ENCODE peak calls at places on chromosomes 12 and 14, in five cellular contexts. One of them, this sample, is unnamed.
A peak's percentile ranks its signal among the peaks of the same experiment; 100 is the strongest.

GRCh38 chr12:50102648-50103309 is 1.0 kb upstream of the GPD1 start:
- DNase-seq in astrocyte: no peak
- DNase-seq in fibroblast of lung: no peak
- DNase-seq in mesenchymal stem cell: no peak
- DNase-seq in right cardiac atrium: no peak
- DNase-seq in this sample: no peak

GRCh38 chr14:60658116-60658515 is 8.8 kb upstream of the SIX1 start:
- DNase-seq in astrocyte: no peak
- DNase-seq in fibroblast of lung: no peak
- DNase-seq in mesenchymal stem cell: no peak
- DNase-seq in right cardiac atrium: no peak
- DNase-seq in this sample: no peak

GRCh38 chr14:51733147-51733546 is 81.4 kb downstream of the FRMD6 start:
- DNase-seq in astrocyte: no peak
- DNase-seq in fibroblast of lung: no peak
- DNase-seq in mesenchymal stem cell: no peak
- DNase-seq in right cardiac atrium: no peak
- DNase-seq in this sample: no peak

GRCh38 chr12:117441751-117442150 is 80.3 kb upstream of the NOS1 start:
- DNase-seq in astrocyte: peak; percentile 43
- DNase-seq in fibroblast of lung: no peak
- DNase-seq in mesenchymal stem cell: no peak
- DNase-seq in right cardiac atrium: peak; percentile 73
- DNase-seq in this sample: no peak

GRCh38 chr12:120618954-120619615 is 21.3 kb upstream of the CABP1 start:
- DNase-seq in astrocyte: no peak
- DNase-seq in fibroblast of lung: no peak
- DNase-seq in mesenchymal stem cell: no peak
- DNase-seq in right cardiac atrium: no peak
- DNase-seq in this sample: no peak

GRCh38 chr12:7001921-7002591 is 16.2 kb downstream of the LPCAT3 start:
- DNase-seq in astrocyte: no peak
- DNase-seq in fibroblast of lung: no peak
- DNase-seq in mesenchymal stem cell: no peak
- DNase-seq in right cardiac atrium: no peak
- DNase-seq in this sample: no peak

GRCh38 chr14:75845136-75845804 is 136.5 kb downstream of the TGFB3 start:
- DNase-seq in astrocyte: no peak
- DNase-seq in fibroblast of lung: no peak
- DNase-seq in mesenchymal stem cell: no peak
- DNase-seq in right cardiac atrium: no peak
- DNase-seq in this sample: no peak

GRCh38 chr14:105011312-105011990 is 9.4 kb downstream of the CDCA4 start:
- DNase-seq in astrocyte: no peak
- DNase-seq in fibroblast of lung: no peak
- DNase-seq in mesenchymal stem cell: no peak
- DNase-seq in right cardiac atrium: no peak
- DNase-seq in this sample: no peak

GRCh38 chr12:98227162-98227561 is 288.2 kb upstream of the TMPO start:
- DNase-seq in astrocyte: no peak
- DNase-seq in fibroblast of lung: peak; percentile 12
- DNase-seq in mesenchymal stem cell: no peak
- DNase-seq in right cardiac atrium: no peak
- DNase-seq in this sample: no peak

GRCh38 chr12:98741615-98742265 is 96.7 kb downstream of the APAF1 start:
- DNase-seq in astrocyte: no peak
- DNase-seq in fibroblast of lung: no peak
- DNase-seq in mesenchymal stem cell: no peak
- DNase-seq in right cardiac atrium: no peak
- DNase-seq in this sample: no peak

GRCh38 chr14:92348154-92348553 is 25.2 kb downstream of the SLC24A4 start:
- DNase-seq in astrocyte: no peak
- DNase-seq in fibroblast of lung: no peak
- DNase-seq in mesenchymal stem cell: no peak
- DNase-seq in right cardiac atrium: no peak
- DNase-seq in this sample: no peak

GRCh38 chr12:90683871-90684270 is 271.1 kb downstream of the CCER1 start:
- DNase-seq in astrocyte: no peak
- DNase-seq in fibroblast of lung: peak; percentile 58
- DNase-seq in mesenchymal stem cell: no peak
- DNase-seq in right cardiac atrium: no peak
- DNase-seq in this sample: no peak

GRCh38 chr14:26163761-26164160 is 434.1 kb downstream of the NOVA1 start:
- DNase-seq in astrocyte: peak; percentile 21
- DNase-seq in fibroblast of lung: peak; percentile 60
- DNase-seq in mesenchymal stem cell: peak; percentile 46
- DNase-seq in right cardiac atrium: no peak
- DNase-seq in this sample: no peak

GRCh38 chr12:103665971-103666370 is 78.9 kb downstream of the STAB2 start:
- DNase-seq in astrocyte: no peak
- DNase-seq in fibroblast of lung: no peak
- DNase-seq in mesenchymal stem cell: no peak
- DNase-seq in right cardiac atrium: no peak
- DNase-seq in this sample: no peak

GRCh38 chr14:71586131-71586893 is 345.9 kb upstream of the RGS6 start:
- DNase-seq in astrocyte: peak; percentile 57
- DNase-seq in fibroblast of lung: peak; percentile 73
- DNase-seq in mesenchymal stem cell: peak; percentile 40
- DNase-seq in right cardiac atrium: peak; percentile 60
- DNase-seq in this sample: peak; percentile 16

GRCh38 chr12:7066596-7066995 is 6.1 kb downstream of the C1S start:
- DNase-seq in astrocyte: no peak
- DNase-seq in fibroblast of lung: no peak
- DNase-seq in mesenchymal stem cell: no peak
- DNase-seq in right cardiac atrium: no peak
- DNase-seq in this sample: no peak

GRCh38 chr12:57864382-57864781 is 17.9 kb upstream of the CTDSP2 start:
- DNase-seq in astrocyte: no peak
- DNase-seq in fibroblast of lung: no peak
- DNase-seq in mesenchymal stem cell: no peak
- DNase-seq in right cardiac atrium: peak; percentile 66
- DNase-seq in this sample: no peak

GRCh38 chr12:45322810-45323209 is 106.9 kb downstream of the ANO6 start:
- DNase-seq in astrocyte: no peak
- DNase-seq in fibroblast of lung: no peak
- DNase-seq in mesenchymal stem cell: no peak
- DNase-seq in right cardiac atrium: no peak
- DNase-seq in this sample: no peak

GRCh38 chr14:92692822-92693226 is 55.6 kb downstream of the LGMN start:
- DNase-seq in astrocyte: peak; percentile 25
- DNase-seq in fibroblast of lung: no peak
- DNase-seq in mesenchymal stem cell: peak; percentile 13
- DNase-seq in right cardiac atrium: peak; percentile 91
- DNase-seq in this sample: peak; percentile 31

GRCh38 chr14:48275301-48275700 is 599.9 kb upstream of the MDGA2 start:
- DNase-seq in astrocyte: no peak
- DNase-seq in fibroblast of lung: no peak
- DNase-seq in mesenchymal stem cell: no peak
- DNase-seq in right cardiac atrium: no peak
- DNase-seq in this sample: no peak

GRCh38 chr12:111270773-111271172 is 98.1 kb downstream of the PHETA1 start:
- DNase-seq in astrocyte: no peak
- DNase-seq in fibroblast of lung: no peak
- DNase-seq in mesenchymal stem cell: no peak
- DNase-seq in right cardiac atrium: no peak
- DNase-seq in this sample: no peak

GRCh38 chr12:126182619-126183236 is 1117.5 kb downstream of the AACS start:
- DNase-seq in astrocyte: no peak
- DNase-seq in fibroblast of lung: no peak
- DNase-seq in mesenchymal stem cell: no peak
- DNase-seq in right cardiac atrium: no peak
- DNase-seq in this sample: no peak

GRCh38 chr12:14310866-14311265 is 54.6 kb upstream of the ATF7IP start:
- DNase-seq in astrocyte: no peak
- DNase-seq in fibroblast of lung: no peak
- DNase-seq in mesenchymal stem cell: no peak
- DNase-seq in right cardiac atrium: no peak
- DNase-seq in this sample: no peak

GRCh38 chr12:25131270-25131669 is 63.7 kb downstream of the DNAI7 start:
- DNase-seq in astrocyte: no peak
- DNase-seq in fibroblast of lung: no peak
- DNase-seq in mesenchymal stem cell: no peak
- DNase-seq in right cardiac atrium: no peak
- DNase-seq in this sample: no peak

GRCh38 chr14:100131181-100131580 is 28.3 kb downstream of the DEGS2 start:
- DNase-seq in astrocyte: no peak
- DNase-seq in fibroblast of lung: no peak
- DNase-seq in mesenchymal stem cell: no peak
- DNase-seq in right cardiac atrium: no peak
- DNase-seq in this sample: no peak

GRCh38 chr14:78788467-78789360 is 618.5 kb downstream of the NRXN3 start:
- DNase-seq in astrocyte: no peak
- DNase-seq in fibroblast of lung: no peak
- DNase-seq in mesenchymal stem cell: no peak
- DNase-seq in right cardiac atrium: no peak
- DNase-seq in this sample: peak; percentile 82

GRCh38 chr12:131102991-131103609 is 149.4 kb downstream of the ADGRD1 start:
- DNase-seq in astrocyte: no peak
- DNase-seq in fibroblast of lung: no peak
- DNase-seq in mesenchymal stem cell: no peak
- DNase-seq in right cardiac atrium: peak; percentile 38
- DNase-seq in this sample: no peak

GRCh38 chr12:90897981-90898380 is 57.0 kb downstream of the CCER1 start:
- DNase-seq in astrocyte: no peak
- DNase-seq in fibroblast of lung: no peak
- DNase-seq in mesenchymal stem cell: no peak
- DNase-seq in right cardiac atrium: no peak
- DNase-seq in this sample: no peak

GRCh38 chr14:93729993-93730392 is 58.3 kb downstream of the PRIMA1 start:
- DNase-seq in astrocyte: no peak
- DNase-seq in fibroblast of lung: no peak
- DNase-seq in mesenchymal stem cell: no peak
- DNase-seq in right cardiac atrium: no peak
- DNase-seq in this sample: peak; percentile 91

GRCh38 chr14:92339426-92339825 is 16.5 kb downstream of the SLC24A4 start:
- DNase-seq in astrocyte: no peak
- DNase-seq in fibroblast of lung: no peak
- DNase-seq in mesenchymal stem cell: no peak
- DNase-seq in right cardiac atrium: no peak
- DNase-seq in this sample: no peak

DNA sequence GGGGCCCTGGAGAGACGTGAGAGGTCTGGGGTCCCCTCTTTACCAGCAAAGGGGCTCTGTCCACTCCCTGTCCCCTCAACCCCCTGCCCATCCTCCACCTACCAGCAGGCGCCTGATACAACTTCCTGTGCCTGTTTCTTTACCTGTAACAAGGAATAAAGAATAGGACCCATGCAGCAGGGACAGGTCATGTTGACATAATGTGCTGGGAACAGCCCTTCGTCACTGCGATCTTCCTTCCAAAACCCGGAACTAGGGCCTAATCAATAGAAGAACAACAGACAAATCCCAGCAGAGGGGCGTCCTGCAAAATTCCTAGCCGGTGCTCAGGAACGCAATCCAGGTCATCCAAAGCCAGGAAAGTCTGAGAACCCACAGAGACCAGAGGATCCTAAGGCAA is 32.1 kb downstream of the SCARB1 start:
- DNase-seq in astrocyte: no peak
- DNase-seq in fibroblast of lung: no peak
- DNase-seq in mesenchymal stem cell: no peak
- DNase-seq in right cardiac atrium: no peak
- DNase-seq in this sample: no peak
- H3K27ac ChIP-seq in astrocyte: no peak overlapping the region
- H3K27ac ChIP-seq in fibroblast of lung: no peak overlapping the region
- H3K27ac ChIP-seq in mesenchymal stem cell: no peak overlapping the region
- H3K27ac ChIP-seq in right cardiac atrium: no peak overlapping the region
- H3K27ac ChIP-seq in this sample: no peak overlapping the region

GRCh38 chr14:68469208-68469713 is 323.6 kb downstream of the ZFP36L1 start:
- DNase-seq in astrocyte: no peak
- DNase-seq in fibroblast of lung: no peak
- DNase-seq in mesenchymal stem cell: no peak
- DNase-seq in right cardiac atrium: no peak
- DNase-seq in this sample: no peak
- H3K27ac ChIP-seq in astrocyte: peak overlapping the region; percentile 22
- H3K27ac ChIP-seq in fibroblast of lung: no peak overlapping the region
- H3K27ac ChIP-seq in mesenchymal stem cell: no peak overlapping the region
- H3K27ac ChIP-seq in right cardiac atrium: no peak overlapping the region
- H3K27ac ChIP-seq in this sample: peak overlapping the region; percentile 84

GRCh38 chr14:91330846-91331245 is 86.3 kb upstream of the GPR68 start:
- DNase-seq in astrocyte: no peak
- DNase-seq in fibroblast of lung: no peak
- DNase-seq in mesenchymal stem cell: no peak
- DNase-seq in right cardiac atrium: no peak
- DNase-seq in this sample: no peak
- H3K27ac ChIP-seq in astrocyte: no peak overlapping the region
- H3K27ac ChIP-seq in fibroblast of lung: no peak overlapping the region
- H3K27ac ChIP-seq in mesenchymal stem cell: no peak overlapping the region
- H3K27ac ChIP-seq in right cardiac atrium: no peak overlapping the region
- H3K27ac ChIP-seq in this sample: no peak overlapping the region

DNA sequence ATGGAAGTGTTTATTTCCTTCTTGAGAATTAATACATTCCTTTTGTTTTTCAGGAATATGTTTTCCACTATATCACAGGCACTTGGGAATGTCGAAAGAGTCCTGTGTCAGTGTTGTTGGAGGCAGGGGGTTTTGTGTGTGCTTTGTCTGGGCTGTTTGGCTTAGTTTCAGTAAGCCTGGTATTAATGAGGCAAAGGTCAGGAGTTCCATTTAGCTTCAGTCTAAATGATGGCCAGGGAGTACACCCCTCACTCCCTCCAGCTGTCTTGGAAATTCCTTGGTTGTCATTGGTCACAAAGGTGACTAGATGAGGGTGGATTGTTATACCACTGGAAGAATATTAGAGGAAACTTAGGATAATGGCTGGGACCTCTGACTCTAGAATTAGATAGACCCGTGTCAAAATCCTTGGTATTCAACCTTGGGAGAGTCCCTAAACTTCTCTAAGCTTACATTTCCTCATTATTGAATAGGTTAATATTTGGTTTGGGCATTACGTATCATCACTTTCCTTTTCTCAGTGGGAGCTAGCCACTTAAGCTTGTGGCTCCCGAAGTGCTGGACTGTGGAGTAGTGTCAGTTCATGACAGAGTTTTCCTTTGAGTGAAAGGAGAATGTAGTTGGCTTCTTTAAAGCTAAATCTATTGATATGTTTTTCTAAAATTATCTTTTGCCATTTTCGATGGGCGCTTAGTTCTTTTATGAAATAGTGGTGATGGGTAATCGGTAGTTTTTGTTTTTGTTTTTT is 5.2 kb downstream of the FRS2 start:
- DNase-seq in astrocyte: no peak
- DNase-seq in fibroblast of lung: peak; percentile 67
- DNase-seq in mesenchymal stem cell: peak; percentile 75
- DNase-seq in right cardiac atrium: no peak
- DNase-seq in this sample: no peak
- H3K27ac ChIP-seq in astrocyte: peak overlapping the region; percentile 21
- H3K27ac ChIP-seq in fibroblast of lung: peak overlapping the region; percentile 16
- H3K27ac ChIP-seq in mesenchymal stem cell: peak overlapping the region; percentile 43
- H3K27ac ChIP-seq in right cardiac atrium: peak overlapping the region; percentile 92
- H3K27ac ChIP-seq in this sample: no peak overlapping the region

DNA sequence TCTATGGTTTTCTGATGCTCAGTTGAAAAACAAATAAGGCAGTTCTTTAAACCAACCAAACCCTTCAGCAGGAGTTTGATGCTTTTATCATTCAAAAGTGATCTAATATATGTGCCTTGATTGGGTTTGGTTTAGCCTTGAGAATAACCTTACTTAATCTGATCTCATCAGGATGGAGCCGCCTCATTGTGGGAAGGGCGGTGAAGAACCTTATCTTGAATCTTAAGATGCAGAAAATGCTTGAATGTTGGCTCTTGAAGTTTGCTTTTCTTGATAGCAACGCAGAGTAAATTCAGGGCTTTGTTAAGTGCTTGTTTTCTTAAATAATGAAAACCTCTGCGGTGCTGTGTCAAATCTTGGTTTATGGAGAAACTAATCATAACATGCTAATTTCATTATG is 138.2 kb downstream of the MON2 start:
- DNase-seq in astrocyte: peak; percentile 51
- DNase-seq in fibroblast of lung: peak; percentile 25
- DNase-seq in mesenchymal stem cell: peak; percentile 42
- DNase-seq in right cardiac atrium: no peak
- DNase-seq in this sample: peak; percentile 9
- H3K27ac ChIP-seq in astrocyte: peak overlapping the region; percentile 99
- H3K27ac ChIP-seq in fibroblast of lung: peak overlapping the region; percentile 100
- H3K27ac ChIP-seq in mesenchymal stem cell: no peak overlapping the region
- H3K27ac ChIP-seq in right cardiac atrium: no peak overlapping the region
- H3K27ac ChIP-seq in this sample: peak overlapping the region; percentile 98